ENCODE peak calls at places on chromosomes 3 and 15, in four cellular contexts. P is PC-3; J is cardiac muscle cell; I is naive thymus-derived CD8-positive, alpha-beta T cell. V is an unnamed sample.

GRCh38 chr15:98596131-98596530 is 52.2 kb upstream of the IGF1R start:
- DNase-seq in P (no peak), J (no peak), I (no peak), V (no peak)

GRCh38 chr15:33215941-33216872 is 21.7 kb upstream of the FMN1 start:
- DNase-seq in P (peak), J (peak), I (no peak), V (no peak)

GRCh38 chr3:67765575-67765974 is 111.2 kb upstream of the SUCLG2 start:
- DNase-seq in P (no peak), J (no peak), I (no peak), V (no peak)

GRCh38 chr3:27556854-27557253 is 72.7 kb upstream of the SLC4A7 start:
- DNase-seq in P (peak), J (no peak), I (no peak), V (no peak)

GRCh38 chr15:48722764-48723661 is 77.5 kb upstream of the FBN1 start:
- DNase-seq in P (peak), J (no peak), I (no peak), V (peak)

GRCh38 chr3:53137221-53137620 is 7.0 kb upstream of the RFT1 start:
- DNase-seq in P (no peak), J (no peak), I (no peak), V (no peak)

GRCh38 chr3:40313975-40314860 is 4.7 kb downstream of the EIF1B start:
- DNase-seq in P (no peak), J (no peak), I (no peak), V (no peak)

GRCh38 chr3:9172851-9173320 is 76.6 kb downstream of the SRGAP3 start:
- DNase-seq in P (peak), J (no peak), I (no peak), V (no peak)

GRCh38 chr3:184562875-184563568 is 1.4 kb downstream of the EPHB3 start:
- DNase-seq in P (peak), J (peak), I (no peak), V (no peak)

GRCh38 chr3:46495901-46496456 is 1.8 kb upstream of the RTP3 start:
- DNase-seq in P (peak), J (no peak), I (no peak), V (no peak)

GRCh38 chr3:179158336-179159039 is 10.3 kb downstream of the PIK3CA start:
- DNase-seq in P (no peak), J (no peak), I (no peak), V (no peak)

GRCh38 chr3:45832691-45833090 is 9.2 kb downstream of the LZTFL1 start:
- DNase-seq in P (peak), J (peak), I (no peak), V (no peak)

GRCh38 chr3:13653631-13654279 is 104.8 kb downstream of the FBLN2 start:
- DNase-seq in P (no peak), J (no peak), I (no peak), V (no peak)

GRCh38 chr3:122146466-122146865 is 37.0 kb upstream of the CASR start:
- DNase-seq in P (no peak), J (no peak), I (no peak), V (no peak)

GRCh38 chr3:115623414-115623868 is at the start of gene GAP43:
- DNase-seq in P (peak), J (peak), I (peak), V (peak)

GRCh38 chr3:111967071-111967470 is 11.8 kb upstream of the ABHD10 start:
- DNase-seq in P (no peak), J (no peak), I (no peak), V (no peak)

GRCh38 chr3:12483872-12484197 is 445 bp upstream of the TSEN2 start:
- DNase-seq in P (no peak), J (no peak), I (no peak), V (no peak)

GRCh38 chr3:197010556-197011351 is 18.9 kb downstream of the MELTF start:
- DNase-seq in P (no peak), J (no peak), I (no peak), V (no peak)

GRCh38 chr3:30553641-30554316 is 52.6 kb upstream of the TGFBR2 start:
- DNase-seq in P (peak), J (no peak), I (no peak), V (no peak)

GRCh38 chr15:63060699-63061098 is 18.2 kb downstream of the TPM1 start:
- DNase-seq in P (no peak), J (no peak), I (no peak), V (no peak)

GRCh38 chr3:194061421-194062029 is 74.4 kb upstream of the HES1 start:
- DNase-seq in P (no peak), J (no peak), I (no peak), V (peak)

GRCh38 chr15:70451861-70452653 is 311.3 kb downstream of the UACA start:
- DNase-seq in P (no peak), J (peak), I (no peak), V (no peak)

GRCh38 chr3:146884291-146884690 is 279.1 kb upstream of the PLSCR5 start:
- DNase-seq in P (no peak), J (no peak), I (no peak), V (no peak)

GRCh38 chr3:195312714-195313113 is 41.8 kb upstream of the XXYLT1 start:
- DNase-seq in P (no peak), J (no peak), I (no peak), V (no peak)

GRCh38 chr3:59150039-59150438 is 100.2 kb upstream of the CFAP20DC start:
- DNase-seq in P (no peak), J (no peak), I (no peak), V (no peak)

GRCh38 chr3:17300441-17300840 is 415.7 kb downstream of the PLCL2 start:
- DNase-seq in P (no peak), J (no peak), I (peak), V (no peak)

GRCh38 chr3:132622756-132623155 is 25.7 kb downstream of the ACKR4 start:
- DNase-seq in P (no peak), J (no peak), I (no peak), V (no peak)

GRCh38 chr3:41118461-41119385 is 80.6 kb upstream of the CTNNB1 start:
- DNase-seq in P (no peak), J (no peak), I (peak), V (no peak)

GRCh38 chr15:22961661-22962221 is 18.4 kb downstream of the CYFIP1 start:
- DNase-seq in P (no peak), J (no peak), I (no peak), V (no peak)

GRCh38 chr15:80342148-80342547 is 62.0 kb upstream of the ARNT2 start:
- DNase-seq in P (no peak), J (no peak), I (no peak), V (no peak)

V was measured in astrocyte of the cerebellum.